ENCODE peak calls at places on chromosome 7, in five cellular contexts. One of them, this sample, is unnamed.

GRCh38 chr7:82067628-82068264 is 297.9 kb upstream of the HGF start:
- DNase-seq in MM.1S: no peak
- DNase-seq in globus pallidus: no peak
- DNase-seq in smooth muscle cell of the brain vasculature: no peak
- DNase-seq in Calu3: no peak
- DNase-seq in this sample: no peak

GRCh38 chr7:44959433-44959951 is 19.3 kb downstream of the MYO1G start:
- DNase-seq in MM.1S: no peak
- DNase-seq in globus pallidus: no peak
- DNase-seq in Calu3: no peak
- DNase-seq in smooth muscle cell of the brain vasculature: no peak
- DNase-seq in this sample: no peak

GRCh38 chr7:74324499-74325229 is 35.5 kb downstream of the CLIP2 start:
- DNase-seq in globus pallidus: peak
- DNase-seq in Calu3: no peak
- DNase-seq in MM.1S: no peak
- DNase-seq in smooth muscle cell of the brain vasculature: no peak
- DNase-seq in this sample: no peak

GRCh38 chr7:71735961-71736556 is 604.1 kb downstream of the GALNT17 start:
- DNase-seq in globus pallidus: peak
- DNase-seq in Calu3: peak
- DNase-seq in MM.1S: peak
- DNase-seq in smooth muscle cell of the brain vasculature: peak
- DNase-seq in this sample: peak

GRCh38 chr7:117995850-117996650 is 122.8 kb upstream of the CTTNBP2 start:
- DNase-seq in Calu3: no peak
- DNase-seq in smooth muscle cell of the brain vasculature: no peak
- DNase-seq in globus pallidus: no peak
- DNase-seq in MM.1S: no peak
- DNase-seq in this sample: no peak

GRCh38 chr7:149881328-149882263 is 7.8 kb downstream of the ATP6V0E2 start:
- DNase-seq in Calu3: no peak
- DNase-seq in smooth muscle cell of the brain vasculature: no peak
- DNase-seq in globus pallidus: no peak
- DNase-seq in MM.1S: no peak
- DNase-seq in this sample: no peak

GRCh38 chr7:41659539-41659938 is 43.4 kb downstream of the INHBA start:
- DNase-seq in MM.1S: no peak
- DNase-seq in Calu3: no peak
- DNase-seq in smooth muscle cell of the brain vasculature: no peak
- DNase-seq in globus pallidus: no peak
- DNase-seq in this sample: no peak

GRCh38 chr7:27247000-27247399 is 4.4 kb downstream of the EVX1 start:
- DNase-seq in MM.1S: no peak
- DNase-seq in globus pallidus: no peak
- DNase-seq in smooth muscle cell of the brain vasculature: no peak
- DNase-seq in Calu3: no peak
- DNase-seq in this sample: no peak

GRCh38 chr7:92025260-92025659 is 84.6 kb downstream of the AKAP9 start:
- DNase-seq in smooth muscle cell of the brain vasculature: no peak
- DNase-seq in MM.1S: no peak
- DNase-seq in globus pallidus: no peak
- DNase-seq in Calu3: no peak
- DNase-seq in this sample: no peak

GRCh38 chr7:47034180-47034579 is 547.7 kb downstream of the TNS3 start:
- DNase-seq in MM.1S: no peak
- DNase-seq in globus pallidus: no peak
- DNase-seq in smooth muscle cell of the brain vasculature: no peak
- DNase-seq in Calu3: no peak
- DNase-seq in this sample: no peak

GRCh38 chr7:111741811-111742240 is 179.5 kb upstream of the IMMP2L start:
- DNase-seq in globus pallidus: peak
- DNase-seq in smooth muscle cell of the brain vasculature: no peak
- DNase-seq in Calu3: peak
- DNase-seq in MM.1S: peak
- DNase-seq in this sample: peak

GRCh38 chr7:17545348-17545747 is 246.9 kb downstream of the AHR start:
- DNase-seq in smooth muscle cell of the brain vasculature: no peak
- DNase-seq in Calu3: no peak
- DNase-seq in globus pallidus: no peak
- DNase-seq in MM.1S: no peak
- DNase-seq in this sample: no peak

GRCh38 chr7:32061346-32061745 is 8.9 kb downstream of the PDE1C start:
- DNase-seq in smooth muscle cell of the brain vasculature: no peak
- DNase-seq in Calu3: no peak
- DNase-seq in globus pallidus: no peak
- DNase-seq in MM.1S: no peak
- DNase-seq in this sample: no peak

GRCh38 chr7:42843209-42843800 is 68.6 kb downstream of the C7orf25 start:
- DNase-seq in MM.1S: peak
- DNase-seq in smooth muscle cell of the brain vasculature: no peak
- DNase-seq in Calu3: peak
- DNase-seq in globus pallidus: peak
- DNase-seq in this sample: peak

GRCh38 chr7:26850193-26850651 is 14.2 kb downstream of the SKAP2 start:
- DNase-seq in smooth muscle cell of the brain vasculature: no peak
- DNase-seq in MM.1S: no peak
- DNase-seq in Calu3: no peak
- DNase-seq in globus pallidus: no peak
- DNase-seq in this sample: no peak

GRCh38 chr7:94368371-94368791 is 26.3 kb upstream of the COL1A2 start:
- DNase-seq in Calu3: no peak
- DNase-seq in globus pallidus: no peak
- DNase-seq in MM.1S: no peak
- DNase-seq in smooth muscle cell of the brain vasculature: peak
- DNase-seq in this sample: peak

GRCh38 chr7:2714636-2715035 is 26.6 kb downstream of the AMZ1 start:
- DNase-seq in Calu3: no peak
- DNase-seq in smooth muscle cell of the brain vasculature: no peak
- DNase-seq in MM.1S: no peak
- DNase-seq in globus pallidus: no peak
- DNase-seq in this sample: no peak

GRCh38 chr7:129103561-129104324 is 40.8 kb upstream of the TSPAN33 start:
- DNase-seq in Calu3: no peak
- DNase-seq in smooth muscle cell of the brain vasculature: no peak
- DNase-seq in MM.1S: peak
- DNase-seq in globus pallidus: no peak
- DNase-seq in this sample: no peak

GRCh38 chr7:1144269-1144771 is 15.7 kb downstream of the ZFAND2A start:
- DNase-seq in smooth muscle cell of the brain vasculature: no peak
- DNase-seq in Calu3: no peak
- DNase-seq in globus pallidus: peak
- DNase-seq in MM.1S: no peak
- DNase-seq in this sample: no peak

GRCh38 chr7:30974605-30975256 is 11.0 kb downstream of the GHRHR start:
- DNase-seq in globus pallidus: no peak
- DNase-seq in MM.1S: peak
- DNase-seq in smooth muscle cell of the brain vasculature: no peak
- DNase-seq in Calu3: peak
- DNase-seq in this sample: peak

GRCh38 chr7:143975617-143976016 is 21.0 kb downstream of the OR2F1 start:
- DNase-seq in MM.1S: no peak
- DNase-seq in smooth muscle cell of the brain vasculature: no peak
- DNase-seq in Calu3: no peak
- DNase-seq in globus pallidus: no peak
- DNase-seq in this sample: no peak

GRCh38 chr7:44772440-44772839 is 23.8 kb downstream of the ZMIZ2 start:
- DNase-seq in MM.1S: no peak
- DNase-seq in Calu3: no peak
- DNase-seq in globus pallidus: no peak
- DNase-seq in smooth muscle cell of the brain vasculature: no peak
- DNase-seq in this sample: no peak

GRCh38 chr7:99623702-99624447 is 7.1 kb downstream of the ZSCAN25 start:
- DNase-seq in Calu3: no peak
- DNase-seq in globus pallidus: no peak
- DNase-seq in MM.1S: no peak
- DNase-seq in smooth muscle cell of the brain vasculature: no peak
- DNase-seq in this sample: no peak

GRCh38 chr7:123208793-123209192 is 9.0 kb upstream of the SLC13A1 start:
- DNase-seq in smooth muscle cell of the brain vasculature: no peak
- DNase-seq in globus pallidus: no peak
- DNase-seq in MM.1S: peak
- DNase-seq in Calu3: no peak
- DNase-seq in this sample: no peak

GRCh38 chr7:125485223-125485622 is 555.6 kb upstream of the POT1 start:
- DNase-seq in smooth muscle cell of the brain vasculature: no peak
- DNase-seq in globus pallidus: no peak
- DNase-seq in MM.1S: no peak
- DNase-seq in Calu3: no peak
- DNase-seq in this sample: no peak

GRCh38 chr7:101936223-101936611 is 118.8 kb downstream of the CUX1 start:
- DNase-seq in Calu3: no peak
- DNase-seq in MM.1S: no peak
- DNase-seq in smooth muscle cell of the brain vasculature: no peak
- DNase-seq in globus pallidus: no peak
- DNase-seq in this sample: no peak

GRCh38 chr7:34121366-34121765 is 216.0 kb downstream of the BMPER start:
- DNase-seq in Calu3: no peak
- DNase-seq in globus pallidus: no peak
- DNase-seq in smooth muscle cell of the brain vasculature: no peak
- DNase-seq in MM.1S: no peak
- DNase-seq in this sample: no peak

GRCh38 chr7:139659922-139660316 is 117.9 kb downstream of the HIPK2 start:
- DNase-seq in MM.1S: no peak
- DNase-seq in Calu3: no peak
- DNase-seq in smooth muscle cell of the brain vasculature: no peak
- DNase-seq in globus pallidus: no peak
- DNase-seq in this sample: no peak

GRCh38 chr7:105178928-105179541 is 165.0 kb downstream of the KMT2E start:
- DNase-seq in smooth muscle cell of the brain vasculature: no peak
- DNase-seq in globus pallidus: no peak
- DNase-seq in MM.1S: no peak
- DNase-seq in Calu3: no peak
- DNase-seq in this sample: no peak

This sample was measured in uterus.